ENCODE peak calls at places on chromosomes 5 and 9, in nine cellular contexts. A is MCF 10A; Z is CD4-positive, alpha-beta T cell; K is GM20000; G is mucosa of descending colon; P is bronchial epithelial cell; S is neural progenitor cell; W is heart left ventricle; N is psoas muscle. E is an unnamed sample.
A peak's percentile ranks its signal among the peaks of the same experiment; 100 is the strongest.

GRCh38 chr5:965604-966344 is 42.8 kb upstream of the NKD2 start:
- DNase-seq in G (no peak), N (no peak), W (no peak), A (no peak), K (no peak), P (no peak), S (no peak), Z (no peak), E (no peak)

GRCh38 chr9:97857603-97858392 is 4.8 kb downstream of the FOXE1 start:
- DNase-seq in W (no peak), N (no peak), K (no peak), S (peak; percentile 64), G (no peak), A (no peak), P (no peak), Z (no peak), E (peak; percentile 23)

GRCh38 chr5:119743927-119744326 is 114.6 kb downstream of the FAM170A start:
- DNase-seq in K (peak; percentile 42), S (peak; percentile 79), W (no peak), P (peak; percentile 63), A (peak; percentile 89), N (no peak), Z (no peak), G (no peak), E (peak; percentile 4)

GRCh38 chr5:107783551-107783950 is 112.8 kb upstream of the EFNA5 start:
- DNase-seq in G (no peak), N (no peak), A (no peak), K (no peak), S (no peak), P (no peak), Z (no peak), W (no peak), E (no peak)

GRCh38 chr5:62475072-62475471 is 62.5 kb downstream of the IPO11 start:
- DNase-seq in K (no peak), W (no peak), N (peak; percentile 15), P (peak; percentile 82), S (no peak), Z (no peak), A (peak; percentile 88), G (no peak), E (no peak)

GRCh38 chr9:70865471-70865870 is 255.9 kb downstream of the TRPM3 start:
- DNase-seq in A (peak; percentile 17), K (no peak), G (no peak), S (no peak), P (no peak), Z (no peak), N (no peak), W (no peak), E (no peak)

GRCh38 chr9:15697459-15697858 is 144.6 kb downstream of the CCDC171 start:
- DNase-seq in K (no peak), G (no peak), S (no peak), A (peak; percentile 86), N (no peak), P (peak; percentile 65), W (no peak), Z (no peak), E (no peak)

GRCh38 chr9:73565833-73566465 is 414.3 kb downstream of the ANXA1 start:
- DNase-seq in S (peak; percentile 59), Z (no peak), N (no peak), G (no peak), P (peak; percentile 62), W (peak; percentile 28), A (peak; percentile 27), K (peak; percentile 2), E (peak; percentile 8)

GRCh38 chr5:171428168-171428658 is 8.8 kb downstream of the FGF18 start:
- DNase-seq in K (no peak), Z (no peak), P (no peak), W (no peak), G (no peak), A (no peak), S (no peak), N (peak; percentile 2), E (no peak)

GRCh38 chr9:33230756-33231691 is 8.9 kb upstream of the SPINK4 start:
- DNase-seq in Z (no peak), P (peak; percentile 75), A (peak; percentile 79), G (no peak), K (no peak), W (no peak), S (no peak), N (no peak), E (no peak)

GRCh38 chr9:89759563-89759962 is 154.8 kb downstream of the GADD45G start:
- DNase-seq in Z (no peak), W (no peak), N (no peak), A (no peak), K (no peak), S (no peak), P (no peak), G (no peak), E (no peak)

DNA sequence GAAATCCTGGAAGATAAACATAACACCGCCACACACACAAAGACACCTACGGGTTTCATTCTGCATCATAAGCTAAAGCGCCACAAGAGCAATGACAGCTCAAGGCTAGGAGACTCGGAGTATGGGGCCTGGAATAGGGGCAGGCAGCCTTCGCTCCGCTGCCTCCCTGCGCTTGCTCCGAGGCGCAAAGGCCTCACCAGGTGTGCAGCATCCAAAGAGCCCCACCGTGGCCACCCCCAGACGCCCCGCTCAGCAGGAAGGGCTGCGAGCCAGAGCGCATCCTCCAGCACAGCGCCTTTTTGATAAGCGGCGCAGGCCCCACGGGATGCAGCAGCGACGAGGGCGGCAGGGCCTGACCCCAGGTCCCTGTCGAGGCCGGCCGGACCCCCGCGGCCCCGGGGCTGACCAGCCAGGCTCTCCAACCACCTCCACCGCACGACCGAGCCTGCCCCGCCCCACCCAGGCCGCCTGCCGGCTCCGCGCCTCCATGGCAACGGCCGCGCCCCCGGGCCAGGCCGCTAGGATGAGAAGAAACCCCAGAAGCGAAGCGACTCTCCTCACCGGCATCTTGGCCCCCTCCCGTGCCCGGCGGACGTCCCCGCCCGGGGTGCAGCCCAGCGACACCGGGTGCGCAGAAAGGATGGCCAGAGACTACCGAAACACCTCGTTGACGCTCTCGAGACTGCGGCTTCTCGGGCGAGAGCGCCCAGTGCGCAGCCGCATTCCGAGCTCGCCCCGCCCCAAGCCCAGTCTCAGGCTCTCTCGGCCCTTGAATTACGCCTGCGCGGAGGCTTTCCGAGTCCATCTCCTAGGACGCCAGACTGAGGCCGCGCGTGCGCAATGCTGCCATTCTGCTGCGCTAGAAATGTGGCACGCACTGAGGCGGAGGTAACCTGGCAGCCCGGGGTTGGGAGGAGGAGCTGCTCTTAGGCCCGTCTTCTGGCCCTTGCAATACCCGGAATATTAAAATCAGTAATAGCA is at the start of gene KIF3A:
- DNase-seq in G (peak; percentile 99), W (peak; percentile 98), A (peak; percentile 100), N (peak; percentile 98), P (peak; percentile 95), Z (peak; percentile 99), S (peak; percentile 100), K (peak; percentile 100), E (peak; percentile 98)
- TF ChIP-seq CTCF in G (no peak), W (no peak), A (no peak), N (peak; percentile 16), P (no peak), Z (peak; percentile 32), S (peak; percentile 14), K (no peak), E (no peak)

GRCh38 chr9:93261281-93261680 is 77.3 kb downstream of the WNK2 start:
- DNase-seq in N (no peak), A (no peak), S (peak; percentile 33), G (peak; percentile 37), P (no peak), K (no peak), W (no peak), Z (no peak), E (no peak)
- TF ChIP-seq CTCF in N (no peak), A (no peak), S (peak; percentile 18), G (no peak), P (no peak), K (no peak), W (no peak), Z (no peak), E (no peak)

DNA sequence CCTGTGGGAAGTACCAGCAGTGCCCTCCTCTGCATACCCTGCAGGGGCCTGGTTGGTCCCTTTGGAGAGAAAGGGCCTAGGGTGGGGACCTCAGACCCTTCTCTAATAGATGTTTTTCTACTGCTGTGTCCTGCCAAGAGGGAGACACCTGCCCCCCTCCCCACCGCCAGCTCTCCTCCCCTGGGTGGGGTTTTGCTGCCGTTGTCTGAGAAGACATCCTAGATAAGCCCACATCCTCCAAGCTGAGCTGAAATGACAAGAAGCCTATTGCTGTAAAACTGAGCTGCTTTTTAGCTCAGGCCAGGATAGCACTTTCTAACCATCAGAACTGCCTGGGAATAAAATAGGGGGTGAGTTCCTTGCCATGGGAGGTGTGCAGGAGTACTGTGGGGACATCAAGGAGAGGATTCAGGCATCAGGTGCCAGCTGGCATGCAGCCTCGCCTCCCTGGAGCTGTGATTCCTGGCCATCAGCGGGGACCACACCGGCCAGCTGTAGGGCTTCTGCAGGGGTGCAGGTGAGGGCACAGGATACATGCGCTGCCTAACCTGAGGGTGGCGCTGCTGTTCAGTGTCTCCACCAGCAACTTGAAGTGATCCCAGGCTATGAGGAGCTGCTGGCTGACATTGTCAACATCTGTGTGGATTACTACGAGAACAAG is 37.9 kb downstream of the CYFIP2 start:
- DNase-seq in S (peak; percentile 63), P (no peak), N (no peak), A (no peak), K (no peak), G (no peak), Z (peak; percentile 54), W (peak; percentile 74), E (peak; percentile 20)
- TF ChIP-seq CTCF in S (peak; percentile 60), P (no peak), N (no peak), A (peak; percentile 7), K (no peak), G (no peak), Z (peak; percentile 26), W (no peak), E (peak; percentile 13)

DNA sequence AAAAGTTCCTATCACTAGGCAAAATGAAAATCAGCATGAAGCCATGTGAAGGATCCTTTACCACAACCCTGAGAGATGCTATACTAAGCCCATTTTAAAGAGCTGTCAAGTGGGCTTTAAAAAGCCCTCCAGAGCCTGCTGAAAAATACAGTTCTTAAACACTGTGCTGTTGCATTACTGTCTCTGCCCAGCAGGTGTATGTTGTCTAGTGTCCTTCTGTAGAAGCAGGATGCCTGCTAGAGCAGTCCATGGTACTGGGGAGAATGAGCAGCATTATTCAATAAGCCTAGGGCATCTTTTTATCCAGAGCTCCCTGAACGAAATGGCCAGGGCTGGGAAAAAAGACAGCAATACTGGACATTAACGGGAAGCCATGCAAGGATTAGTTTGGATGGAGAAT is 126.2 kb upstream of the PLCXD3 start:
- DNase-seq in S (peak; percentile 67), N (no peak), K (peak; percentile 7), P (peak; percentile 11), G (no peak), W (no peak), Z (no peak), A (peak; percentile 36), E (peak; percentile 22)
- TF ChIP-seq CTCF in S (peak; percentile 53), N (no peak), K (no peak), P (peak; percentile 3), G (no peak), W (peak; percentile 23), Z (no peak), A (peak; percentile 24), E (peak; percentile 47)